ENCODE peak calls at places on chromosomes 12 and 14, in five cellular contexts. J is fibroblast of villous mesenchyme, V is heart left ventricle, F is HFF-Myc, A is PC-3. E is an unnamed sample.

GRCh38 chr14:31476131-31476917 is 11.5 kb downstream of the GPR33 start:
- DNase-seq in J (no peak), V (no peak), F (no peak), A (no peak), E (no peak)

GRCh38 chr14:100304825-100305445 is 1.3 kb downstream of the SLC25A29 start:
- DNase-seq in J (peak), A (peak), V (peak), F (no peak), E (no peak)

GRCh38 chr12:126681676-126682075 is 1585.3 kb upstream of the TMEM132C start:
- DNase-seq in V (no peak), F (no peak), A (no peak), J (no peak), E (no peak)

GRCh38 chr12:12926571-12927071 is 25.3 kb downstream of the GPRC5D start:
- DNase-seq in J (peak), V (no peak), F (no peak), A (no peak), E (peak)

GRCh38 chr12:121709478-121709890 is 3.1 kb upstream of the TMEM120B start:
- DNase-seq in J (peak), A (peak), V (no peak), F (no peak), E (peak)

GRCh38 chr12:30015661-30016060 is 231.9 kb upstream of the TMTC1 start:
- DNase-seq in F (no peak), V (no peak), A (no peak), J (peak), E (no peak)

GRCh38 chr12:106953352-106954260 is 2.1 kb upstream of the TMEM263 start:
- DNase-seq in A (peak), V (no peak), J (peak), F (no peak), E (peak)

GRCh38 chr12:121400332-121401139 is 618 bp downstream of the RNF34 start:
- DNase-seq in F (no peak), V (no peak), A (peak), J (peak), E (peak)

GRCh38 chr12:14827043-14827442 is 13.1 kb upstream of the SMCO3 start:
- DNase-seq in J (no peak), V (no peak), F (no peak), A (peak), E (no peak)

GRCh38 chr12:102957339-102958050 is at the start of gene ASCL1:
- DNase-seq in V (no peak), J (peak), A (no peak), F (no peak), E (no peak)

GRCh38 chr12:3319723-3320492 is 171.1 kb upstream of the PRMT8 start:
- DNase-seq in A (no peak), J (no peak), V (no peak), F (no peak), E (no peak)
- TF ChIP-seq CTCF in A (no peak), J (peak), V (no peak), F (no peak), E (peak)

GRCh38 chr14:67908061-67908767 is 88.6 kb downstream of the RAD51B start:
- DNase-seq in V (no peak), J (no peak), A (no peak), F (no peak), E (no peak)

GRCh38 chr14:67916430-67916829 is 96.9 kb downstream of the RAD51B start:
- DNase-seq in J (no peak), A (no peak), F (no peak), V (no peak), E (no peak)

DNA sequence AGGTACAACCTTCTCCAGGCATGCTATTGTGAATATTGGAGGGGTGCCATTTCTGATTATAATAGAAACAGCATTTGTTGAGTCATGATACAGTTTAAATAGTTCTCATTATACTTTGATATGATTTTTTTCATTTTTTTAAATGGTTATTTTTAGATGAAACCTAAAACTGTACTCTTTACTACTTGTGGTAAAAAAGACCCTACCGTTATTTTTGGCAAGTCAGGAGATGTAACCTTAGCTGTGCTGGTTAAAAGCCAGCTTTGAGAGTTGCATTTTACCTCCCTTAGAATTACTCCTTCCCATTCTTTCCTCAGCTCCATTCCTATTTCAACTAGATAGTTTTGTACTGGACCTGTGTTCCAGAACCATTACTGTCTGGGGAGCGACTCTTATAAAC is 91.9 kb downstream of the RAD51B start:
- DNase-seq in F (no peak), J (no peak), V (no peak), A (no peak), E (no peak)
- TF ChIP-seq CTCF in F (no peak), J (no peak), V (no peak), A (no peak), E (no peak)

GRCh38 chr12:62581288-62582064 is 114.8 kb downstream of the MON2 start:
- DNase-seq in F (peak), V (peak), A (peak), J (peak), E (peak)
- TF ChIP-seq CTCF in F (peak), V (peak), A (peak), J (peak), E (peak)

GRCh38 chr12:57487597-57488396 is at the start of gene MARS1:
- DNase-seq in J (peak), F (peak), V (peak), A (peak), E (peak)
- TF ChIP-seq CTCF in J (no peak), F (no peak), V (no peak), A (peak), E (no peak)

GRCh38 chr14:56135668-56136067 is 17.5 kb downstream of the PELI2 start:
- DNase-seq in V (no peak), J (no peak), F (no peak), A (no peak), E (no peak)
- TF ChIP-seq CTCF in V (no peak), J (no peak), F (no peak), A (no peak), E (no peak)